ENCODE peak calls at places on chromosomes 3 and 15, in four cellular contexts. D is K562, W is HEK293T, F is HepG2. T is an unnamed sample.

GRCh38 chr3:12750223-12750622 is 8.8 kb downstream of the TMEM40 start:
- DNase-seq in D (peak), W (no peak), F (peak), T (no peak)

GRCh38 chr3:53493997-53494791 is at the start of gene CACNA1D:
- DNase-seq in D (no peak), W (peak), F (no peak), T (no peak)

GRCh38 chr15:77671274-77672056 is 38.8 kb upstream of the LINGO1 start:
- DNase-seq in D (no peak), W (no peak), F (no peak), T (no peak)

GRCh38 chr3:53773586-53774368 is 72.4 kb downstream of the CHDH start:
- DNase-seq in D (no peak), W (no peak), F (no peak), T (peak)

GRCh38 chr15:67091073-67091965 is 25.9 kb downstream of the SMAD3 start:
- DNase-seq in D (peak), W (no peak), F (no peak), T (peak)

GRCh38 chr3:161263057-161263456 is 41.9 kb downstream of the NMD3 start:
- DNase-seq in D (no peak), W (no peak), F (no peak), T (no peak)

GRCh38 chr3:128326051-128326823 is 140.5 kb downstream of the DNAJB8 start:
- DNase-seq in D (no peak), W (no peak), F (no peak), T (no peak)

GRCh38 chr15:89457086-89457485 is 39.3 kb downstream of the RHCG start:
- DNase-seq in D (peak), W (peak), F (peak), T (no peak)

GRCh38 chr3:48679416-48680380 is 6.0 kb downstream of the NCKIPSD start:
- DNase-seq in D (no peak), W (no peak), F (no peak), T (no peak)

GRCh38 chr3:134473868-134474546 is 11.8 kb downstream of the ANAPC13 start:
- DNase-seq in D (peak), W (peak), F (peak), T (no peak)

GRCh38 chr3:126194713-126195305 is 14.4 kb upstream of the ALDH1L1 start:
- DNase-seq in D (no peak), W (no peak), F (no peak), T (no peak)

GRCh38 chr3:186105543-186105942 is 3.3 kb downstream of the ETV5 start:
- DNase-seq in D (no peak), W (peak), F (no peak), T (no peak)

GRCh38 chr3:164612751-164613150 is 465.5 kb downstream of the SI start:
- DNase-seq in D (no peak), W (no peak), F (no peak), T (no peak)

GRCh38 chr3:43307226-43307625 is 20.9 kb downstream of the SNRK start:
- DNase-seq in D (no peak), W (no peak), F (no peak), T (no peak)

GRCh38 chr3:143536817-143537535 is 311.3 kb downstream of the SLC9A9 start:
- DNase-seq in D (no peak), W (no peak), F (no peak), T (no peak)

GRCh38 chr3:119184808-119185690 is 11.7 kb downstream of the UPK1B start:
- DNase-seq in D (no peak), W (no peak), F (peak), T (no peak)

GRCh38 chr15:59346951-59347350 is 25.7 kb downstream of the MYO1E start:
- DNase-seq in D (no peak), W (no peak), F (no peak), T (no peak)

GRCh38 chr3:190130037-190130436 is 9.3 kb upstream of the P3H2 start:
- DNase-seq in D (no peak), W (no peak), F (no peak), T (no peak)

GRCh38 chr3:190127797-190128196 is 7.1 kb upstream of the P3H2 start:
- DNase-seq in D (no peak), W (no peak), F (no peak), T (no peak)

GRCh38 chr3:190130700-190131099 is 10.0 kb upstream of the P3H2 start:
- DNase-seq in D (no peak), W (no peak), F (no peak), T (no peak)

GRCh38 chr3:190132376-190132775 is 11.7 kb upstream of the P3H2 start:
- DNase-seq in D (no peak), W (no peak), F (no peak), T (no peak)

GRCh38 chr3:190131329-190131728 is 10.6 kb upstream of the P3H2 start:
- DNase-seq in D (no peak), W (no peak), F (no peak), T (no peak)
- TF ChIP-seq FOXK2 in D (no peak), W (no peak), F (no peak), T (no peak)

GRCh38 chr15:99430881-99431401 is 134.8 kb upstream of the MEF2A start:
- DNase-seq in D (no peak), W (no peak), F (no peak), T (no peak)
- TF ChIP-seq FOXK2 in D (no peak), W (no peak), F (no peak), T (no peak)

GRCh38 chr3:64902991-64903390 is 215.2 kb upstream of the ADAMTS9 start:
- DNase-seq in D (no peak), W (no peak), F (no peak), T (no peak)

GRCh38 chr3:64900916-64901903 is 213.4 kb upstream of the ADAMTS9 start:
- DNase-seq in D (no peak), W (no peak), F (no peak), T (no peak)

GRCh38 chr3:64898941-64899340 is 211.1 kb upstream of the ADAMTS9 start:
- DNase-seq in D (no peak), W (no peak), F (no peak), T (no peak)

GRCh38 chr3:64900220-64900619 is 212.4 kb upstream of the ADAMTS9 start:
- DNase-seq in D (no peak), W (no peak), F (no peak), T (no peak)

GRCh38 chr3:64902117-64902516 is 214.3 kb upstream of the ADAMTS9 start:
- DNase-seq in D (no peak), W (no peak), F (no peak), T (no peak)
- TF ChIP-seq FOXK2 in D (no peak), W (no peak), F (no peak), T (no peak)

GRCh38 chr15:49895337-49896223 is 223.5 kb downstream of the ATP8B4 start:
- DNase-seq in D (no peak), W (no peak), F (no peak), T (no peak)
- TF ChIP-seq FOXK2 in D (no peak), W (no peak), F (no peak), T (no peak)

GRCh38 chr3:105867690-105868449 is 942 bp downstream of the CBLB start:
- DNase-seq in D (no peak), W (no peak), F (no peak), T (no peak)
- TF ChIP-seq FOXK2 in D (no peak), W (no peak), F (no peak), T (no peak)

DNA sequence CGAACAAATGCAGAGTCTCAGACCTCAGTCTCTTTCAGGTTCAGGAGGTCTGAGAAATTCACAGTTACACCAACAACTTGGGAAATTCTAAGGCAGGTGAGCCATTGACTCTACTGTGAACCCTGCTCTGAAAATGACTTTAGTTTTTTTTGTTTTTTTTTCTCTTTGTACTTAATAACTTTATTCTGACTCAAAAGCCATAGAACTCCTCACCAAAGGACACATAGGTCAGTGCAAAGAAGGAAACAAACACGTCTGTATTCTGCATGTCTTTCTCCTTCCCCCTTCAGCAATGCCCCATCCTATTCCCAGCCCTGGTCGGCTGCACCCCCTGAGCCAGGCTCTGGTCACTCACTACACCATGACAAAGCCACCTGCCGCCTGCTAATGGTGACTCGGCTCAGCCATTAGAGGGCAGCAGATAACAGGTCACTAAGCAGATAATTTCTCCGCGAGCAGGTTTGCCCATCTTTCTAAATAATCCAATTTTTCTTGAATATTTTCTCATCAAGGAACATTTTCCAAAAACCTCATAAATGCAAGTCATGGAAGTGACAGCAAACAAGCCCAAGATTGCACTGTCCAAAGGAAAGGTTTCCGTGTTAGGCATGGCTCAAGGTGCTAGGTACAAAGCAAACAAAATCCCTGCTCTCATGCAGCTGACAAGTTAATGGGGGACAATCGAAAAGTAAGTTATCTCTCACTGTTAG is 37.7 kb downstream of the TM4SF4 start:
- DNase-seq in D (peak), W (peak), F (peak), T (no peak)
- TF ChIP-seq FOXK2 in D (no peak), W (no peak), F (no peak), T (no peak)

GRCh38 chr15:73593278-73594074 is 39.7 kb downstream of the NPTN start:
- DNase-seq in D (peak), W (no peak), F (no peak), T (no peak)

GRCh38 chr15:73597036-73597638 is 36.1 kb downstream of the NPTN start:
- DNase-seq in D (no peak), W (no peak), F (no peak), T (no peak)

GRCh38 chr15:73598540-73599195 is 34.5 kb downstream of the NPTN start:
- DNase-seq in D (no peak), W (no peak), F (no peak), T (no peak)

GRCh38 chr15:73596214-73596613 is 37.0 kb downstream of the NPTN start:
- DNase-seq in D (no peak), W (no peak), F (no peak), T (no peak)

GRCh38 chr15:73594109-73594508 is 39.1 kb downstream of the NPTN start:
- DNase-seq in D (no peak), W (no peak), F (no peak), T (no peak)
- TF ChIP-seq FOXK2 in D (no peak), W (no peak), F (no peak), T (no peak)

GRCh38 chr15:64500695-64501395 is 40.5 kb downstream of the ZNF609 start:
- DNase-seq in D (no peak), W (no peak), F (no peak), T (no peak)
- TF ChIP-seq FOXK2 in D (no peak), W (no peak), F (no peak), T (no peak)

T was measured in GM12878.